ENCODE peak calls at places on chromosomes 12 and 14, in five cellular contexts. F is upper lobe of right lung, P is K562, G is upper lobe of left lung, M is colonic mucosa. K is an unnamed sample.

GRCh38 chr12:126493366-126494108 is 1428.3 kb downstream of the AACS start:
- DNase-seq in P (no peak), G (no peak), F (no peak), M (no peak), K (no peak)

GRCh38 chr12:120234643-120235368 is 30.7 kb downstream of the PXN start:
- DNase-seq in G (peak; percentile 62), M (peak; percentile 74), P (peak; percentile 75), F (peak; percentile 81), K (peak; percentile 71)

GRCh38 chr12:112602150-112602549 is 183.4 kb downstream of the PTPN11 start:
- DNase-seq in G (no peak), F (no peak), M (no peak), P (no peak), K (peak; percentile 100)

GRCh38 chr12:57006809-57007475 is 596 bp upstream of the ZBTB39 start:
- DNase-seq in F (no peak), M (no peak), P (no peak), G (no peak), K (no peak)

GRCh38 chr14:81427348-81428058 is 27.4 kb upstream of the STON2 start:
- DNase-seq in F (no peak), G (no peak), P (peak; percentile 74), M (peak; percentile 31), K (no peak)

GRCh38 chr12:12010277-12011031 is 60.3 kb upstream of the BCL2L14 start:
- DNase-seq in M (peak; percentile 46), G (no peak), P (no peak), F (peak; percentile 76), K (no peak)

GRCh38 chr14:36617824-36618223 is 35.4 kb upstream of the NKX2-8 start:
- DNase-seq in P (no peak), F (no peak), M (no peak), G (no peak), K (no peak)

GRCh38 chr14:69612759-69613145 is 1.4 kb downstream of the SUSD6 start:
- DNase-seq in P (no peak), G (no peak), M (no peak), F (no peak), K (peak; percentile 15)

GRCh38 chr14:34775342-34775741 is 60.9 kb upstream of the CFL2 start:
- DNase-seq in M (no peak), G (no peak), P (no peak), F (no peak), K (no peak)

GRCh38 chr12:6767301-6767591 is 1.1 kb downstream of the PTMS start:
- DNase-seq in G (no peak), F (no peak), M (peak; percentile 32), P (no peak), K (no peak)

GRCh38 chr12:22282283-22282682 is 52.2 kb downstream of the ST8SIA1 start:
- DNase-seq in F (no peak), G (no peak), M (no peak), P (no peak), K (no peak)

GRCh38 chr12:121781751-121782615 is 11.5 kb downstream of the RHOF start:
- DNase-seq in P (peak; percentile 61), G (peak; percentile 58), F (no peak), M (no peak), K (peak; percentile 75)

DNA sequence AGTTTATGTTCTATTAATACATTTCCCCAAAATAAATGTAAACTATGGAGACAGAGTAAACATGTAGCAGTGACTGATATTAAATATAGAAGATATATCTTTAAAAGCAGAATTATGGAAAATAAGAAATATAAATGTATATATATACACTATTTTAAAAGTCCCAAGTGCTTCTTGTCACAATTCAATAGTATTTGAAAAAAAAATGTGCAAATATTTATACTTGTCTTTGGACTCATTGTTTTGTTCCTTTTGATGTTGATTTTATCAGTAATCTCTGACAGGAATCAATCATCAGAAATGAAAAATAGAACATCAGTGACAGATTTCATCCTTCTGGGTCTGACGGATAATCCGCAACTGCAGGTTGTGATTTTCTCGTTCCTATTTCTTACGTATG is at the start of gene OR6C76:
- DNase-seq in M (no peak), F (no peak), P (no peak), G (no peak), K (no peak)
- H3K4me1 ChIP-seq in M (no peaks in the 10 kb centered on the region), F (no peaks in the 10 kb centered on the region), P (no peaks in the 10 kb centered on the region), G (no peaks in the 10 kb centered on the region), K (no peaks in the 10 kb centered on the region)

DNA sequence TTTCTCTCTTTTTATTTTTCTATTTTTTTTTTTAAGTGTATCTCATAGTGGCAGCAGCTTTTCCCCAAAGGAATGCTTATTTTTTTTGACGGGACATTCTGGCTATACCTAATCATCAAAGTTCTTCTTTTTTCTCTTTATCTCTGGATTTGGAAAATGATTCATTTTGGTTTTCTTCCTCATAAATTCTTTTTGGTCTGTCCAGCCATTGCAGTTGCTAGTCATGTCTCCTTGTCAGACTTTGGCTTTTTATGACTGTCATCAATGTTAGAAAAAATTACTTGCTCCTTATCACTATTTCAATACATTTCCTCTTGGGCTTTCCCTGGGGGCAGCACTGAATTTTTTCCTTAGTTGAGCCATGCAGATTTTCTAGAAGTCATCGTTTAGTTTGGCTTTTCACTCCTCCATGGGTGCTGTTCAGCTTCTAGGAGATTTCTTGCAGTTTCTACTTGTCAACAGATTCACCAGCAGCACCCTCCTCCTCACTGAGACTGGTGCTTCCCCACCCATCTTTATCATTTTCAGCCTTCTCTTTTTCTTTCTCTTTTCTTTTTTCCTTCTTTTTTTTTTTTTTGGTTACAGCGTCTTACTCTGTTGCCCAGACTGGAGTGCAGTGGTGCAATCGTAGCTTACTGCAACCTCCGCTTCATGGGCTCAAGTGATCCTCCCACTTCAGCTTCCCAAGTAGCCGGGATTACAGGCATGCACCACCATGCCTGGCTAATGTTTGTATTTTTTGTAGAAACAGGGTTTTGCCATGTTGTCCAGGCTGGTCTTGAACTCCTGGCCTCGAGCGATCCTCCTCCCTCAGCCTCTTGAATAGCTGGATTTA is 5.2 kb downstream of the ADIPOR2 start:
- DNase-seq in F (no peak), G (no peak), M (no peak), P (no peak), K (no peak)
- H3K27me3 ChIP-seq in F (no peaks in the 10 kb centered on the region), G (no peaks in the 10 kb centered on the region), M (no peaks in the 10 kb centered on the region), P (no peaks in the 10 kb centered on the region), K (no peaks in the 10 kb centered on the region)

DNA sequence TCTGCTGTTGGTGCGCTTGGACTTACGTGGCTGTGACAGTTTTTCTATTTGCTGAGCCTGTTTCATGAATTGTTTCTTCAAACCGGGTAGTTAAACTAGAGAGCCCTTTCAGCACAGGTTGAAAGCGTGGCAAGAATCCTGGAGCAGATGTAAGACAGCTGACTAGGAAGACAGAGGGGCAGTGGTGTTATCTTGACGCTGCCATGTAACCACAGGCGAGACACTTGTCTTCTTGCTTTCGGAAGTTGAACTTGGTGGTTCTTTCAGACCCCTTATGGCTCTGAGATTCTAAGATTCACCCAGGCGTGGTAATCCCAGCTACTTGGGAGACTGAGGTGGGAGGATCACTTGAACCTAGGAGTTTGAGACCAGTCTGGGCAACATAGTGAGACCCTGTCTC is 4.3 kb downstream of the EMP1 start:
- DNase-seq in M (no peak), F (no peak), G (no peak), P (no peak), K (no peak)
- H3K4me3 ChIP-seq in M (no peak overlapping the region), F (peak overlapping the region; percentile 15), G (no peak overlapping the region), P (no peak overlapping the region), K (no peak overlapping the region)

DNA sequence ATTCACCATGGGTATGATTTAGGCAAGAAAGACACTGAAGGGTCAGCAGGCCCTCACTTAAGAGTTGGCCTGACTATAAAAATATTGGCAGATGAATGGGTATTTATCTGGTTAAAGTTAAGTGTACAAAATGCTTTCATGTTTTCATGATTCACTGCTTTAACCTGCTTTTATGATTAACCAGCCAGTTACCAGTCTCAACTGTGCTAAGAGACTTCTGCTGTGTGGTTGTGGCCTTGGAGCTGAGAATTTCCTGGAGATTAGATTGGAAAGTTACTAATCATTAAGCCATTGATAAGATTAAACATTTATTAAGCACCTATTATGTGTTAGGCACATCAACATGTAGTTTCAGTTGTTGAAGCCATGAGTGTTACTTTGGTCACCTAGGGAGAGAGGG is 68.9 kb downstream of the RASSF8 start:
- DNase-seq in M (no peak), G (no peak), P (no peak), F (no peak), K (no peak)
- H3K4me1 ChIP-seq in M (no peaks in the 10 kb centered on the region), G (peaks cover 3% of the 10 kb centered on the region), P (no peaks in the 10 kb centered on the region), F (no peaks in the 10 kb centered on the region), K (peaks cover 2% of the 10 kb centered on the region)

GRCh38 chr14:104602315-104602932 is 2.1 kb downstream of the TMEM179 start:
- DNase-seq in M (no peak), F (no peak), G (no peak), P (no peak), K (no peak)
- H3K27me3 ChIP-seq in M (peaks cover 19% of the 10 kb centered on the region), F (peaks cover 55% of the 10 kb centered on the region), G (peaks cover 23% of the 10 kb centered on the region), P (peaks cover 3% of the 10 kb centered on the region), K (peaks cover 2% of the 10 kb centered on the region)

GRCh38 chr14:91374897-91375747 is 42.5 kb downstream of the CCDC88C start:
- DNase-seq in F (no peak), P (no peak), M (no peak), G (peak; percentile 77), K (no peak)

GRCh38 chr14:91377700-91378652 is 39.6 kb downstream of the CCDC88C start:
- DNase-seq in M (no peak), F (peak; percentile 63), P (no peak), G (no peak), K (no peak)

GRCh38 chr14:91378945-91379932 is 38.4 kb downstream of the CCDC88C start:
- DNase-seq in P (no peak), F (no peak), M (no peak), G (no peak), K (no peak)

GRCh38 chr14:91375748-91376452 is 41.7 kb downstream of the CCDC88C start:
- DNase-seq in M (no peak), F (no peak), G (no peak), P (no peak), K (no peak)

DNA sequence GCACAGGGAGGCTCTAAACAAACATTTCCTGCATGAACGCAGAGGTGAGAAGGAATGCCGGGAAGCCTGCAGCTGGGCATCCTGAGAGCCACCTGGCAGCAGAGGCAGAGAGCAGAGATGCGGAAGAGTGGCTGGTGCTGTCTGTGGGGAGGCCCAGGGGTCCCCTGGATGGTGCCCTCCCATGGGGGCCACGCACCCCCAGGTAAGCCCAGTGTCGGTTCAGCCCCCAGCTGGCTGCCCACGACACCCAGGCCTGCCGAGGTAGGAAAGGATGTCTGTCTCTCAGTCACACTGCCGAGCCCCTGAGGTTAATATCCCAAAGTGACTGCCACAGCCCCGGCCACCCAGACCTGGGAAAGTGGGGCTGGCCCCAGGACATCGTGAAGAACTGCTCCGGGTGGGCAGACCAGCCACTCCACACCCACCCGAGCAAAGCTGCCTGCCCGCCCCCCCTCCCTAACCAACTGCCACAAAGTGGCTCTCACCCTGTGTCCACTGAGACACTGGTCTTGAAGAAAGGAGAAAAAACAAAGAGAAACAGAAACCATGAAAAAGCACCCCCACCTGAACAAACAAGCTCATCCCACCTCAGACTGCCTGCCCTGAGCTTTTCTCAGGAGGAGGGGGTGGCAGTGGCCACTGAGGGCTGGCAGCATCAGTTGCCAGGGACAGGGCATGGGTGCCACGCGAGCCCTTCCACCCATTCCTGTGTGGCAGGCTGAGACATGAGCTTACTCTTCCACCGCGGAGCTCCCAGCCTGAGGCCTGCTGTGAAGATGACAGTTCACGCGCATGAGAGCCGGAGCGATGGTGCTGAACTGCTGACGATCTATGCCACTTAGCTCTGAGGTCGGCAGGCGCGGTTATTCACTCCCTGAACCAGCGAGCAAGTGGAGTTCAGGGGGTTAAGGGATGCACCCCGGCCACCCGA is 40.8 kb downstream of the CCDC88C start:
- DNase-seq in F (peak; percentile 63), G (no peak), P (no peak), M (no peak), K (no peak)
- H3K4me3 ChIP-seq in F (no peak overlapping the region), G (no peak overlapping the region), P (no peak overlapping the region), M (no peak overlapping the region), K (no peak overlapping the region)

GRCh38 chr12:124386661-124387509 is 92.0 kb downstream of the RFLNA start:
- DNase-seq in G (no peak), F (no peak), M (no peak), P (no peak), K (no peak)
- H3K4me1 ChIP-seq in G (peaks cover 69% of the 10 kb centered on the region), F (peaks cover 66% of the 10 kb centered on the region), M (peaks cover 13% of the 10 kb centered on the region), P (peaks cover 4% of the 10 kb centered on the region), K (no peaks in the 10 kb centered on the region)

K was measured in HAP-1.